ENCODE peak calls at places on chromosomes 11 and 22, in four cellular contexts. N is A549, E is K562, D is HepG2. J is an unnamed sample.

GRCh38 chr22:30283342-30283741 is 6.0 kb downstream of the CASTOR1 start:
- DNase-seq in D (no peak), N (no peak), E (no peak), J (no peak)

GRCh38 chr22:27461470-27461869 is 340.1 kb downstream of the MN1 start:
- DNase-seq in E (no peak), N (peak), D (no peak), J (no peak)

GRCh38 chr11:65650547-65651338 is 12.0 kb downstream of the RELA start:
- DNase-seq in N (no peak), E (peak), D (no peak), J (no peak)

GRCh38 chr22:47372596-47373385 is 610.3 kb downstream of the TBC1D22A start:
- DNase-seq in N (no peak), D (no peak), E (no peak), J (no peak)

GRCh38 chr11:124865902-124866851 is 945 bp downstream of the ROBO3 start:
- DNase-seq in D (no peak), N (peak), E (peak), J (no peak)

GRCh38 chr11:102831128-102831708 is 12.2 kb downstream of the MMP3 start:
- DNase-seq in N (no peak), D (peak), E (peak), J (no peak)

GRCh38 chr22:29581799-29582198 is 886 bp upstream of the NIPSNAP1 start:
- DNase-seq in D (no peak), E (no peak), N (no peak), J (no peak)

GRCh38 chr11:121460941-121461514 is 8.3 kb upstream of the SORL1-AS1 start:
- DNase-seq in D (peak), N (no peak), E (no peak), J (no peak)

GRCh38 chr11:74672956-74673895 is 58.0 kb downstream of the CHRDL2 start:
- DNase-seq in D (no peak), E (peak), N (peak), J (no peak)

GRCh38 chr11:109978895-109979294 is 114.3 kb upstream of the ZC3H12C start:
- DNase-seq in N (no peak), D (no peak), E (no peak), J (no peak)

GRCh38 chr22:31488988-31489617 is 539 bp downstream of the EIF4ENIF1 start:
- DNase-seq in E (peak), D (no peak), N (no peak), J (no peak)

DNA sequence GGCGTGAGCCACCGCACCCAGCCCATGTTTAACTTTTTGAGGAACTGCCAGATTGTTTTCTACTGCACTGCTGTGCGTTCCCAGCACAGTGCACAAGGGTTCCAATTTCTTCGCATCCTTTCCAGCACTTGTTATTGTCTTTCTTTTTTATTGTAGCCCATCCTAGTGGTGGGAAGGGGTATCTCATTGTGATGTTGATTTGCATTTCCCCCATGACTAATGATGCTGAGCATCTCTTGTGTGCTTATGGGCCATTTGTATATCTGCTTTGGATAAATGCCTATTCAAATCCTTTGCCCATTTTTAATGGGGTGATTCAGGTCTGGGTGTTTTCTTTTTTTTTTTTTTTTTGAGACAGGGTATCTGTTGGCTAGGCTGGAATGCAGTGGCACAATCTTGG is 36.6 kb upstream of the SYT7 start:
- DNase-seq in N (no peak), D (no peak), E (no peak), J (no peak)
- TF ChIP-seq ESRRA in N (no peak), D (no peak), E (no peak), J (no peak)

DNA sequence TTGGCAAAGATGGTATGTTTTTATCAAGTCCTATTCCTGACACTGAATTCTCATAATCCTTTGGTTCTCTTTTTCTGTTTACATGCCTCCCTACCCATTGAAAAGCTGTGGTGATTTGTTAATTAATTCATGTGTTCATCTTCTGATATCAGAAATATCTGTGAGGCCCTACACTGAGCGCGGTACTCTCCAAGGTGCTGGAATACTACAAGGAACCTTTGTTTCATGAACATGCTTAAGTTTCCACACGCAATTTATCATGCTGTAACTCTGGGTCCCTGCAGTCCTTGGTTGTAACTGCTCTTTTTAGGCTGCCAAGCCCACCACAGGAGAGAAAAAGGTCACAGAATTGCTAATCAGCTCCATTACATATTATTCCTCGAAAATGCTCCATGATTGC is 331.8 kb downstream of the FAT3 start:
- DNase-seq in D (no peak), N (no peak), E (no peak), J (no peak)
- TF ChIP-seq RFX5 in D (no peak), N (no peak), E (no peak), J (no peak)

GRCh38 chr11:33722579-33723234 is 13.5 kb downstream of the CD59 start:
- DNase-seq in N (no peak), D (no peak), E (peak), J (peak)

GRCh38 chr11:33723238-33723881 is 12.9 kb downstream of the CD59 start:
- DNase-seq in D (no peak), N (peak), E (peak), J (no peak)

GRCh38 chr11:33719587-33719986 is 16.6 kb downstream of the CD59 start:
- DNase-seq in N (no peak), D (no peak), E (no peak), J (no peak)

GRCh38 chr11:33721984-33722383 is 14.2 kb downstream of the CD59 start:
- DNase-seq in N (no peak), E (no peak), D (no peak), J (no peak)

DNA sequence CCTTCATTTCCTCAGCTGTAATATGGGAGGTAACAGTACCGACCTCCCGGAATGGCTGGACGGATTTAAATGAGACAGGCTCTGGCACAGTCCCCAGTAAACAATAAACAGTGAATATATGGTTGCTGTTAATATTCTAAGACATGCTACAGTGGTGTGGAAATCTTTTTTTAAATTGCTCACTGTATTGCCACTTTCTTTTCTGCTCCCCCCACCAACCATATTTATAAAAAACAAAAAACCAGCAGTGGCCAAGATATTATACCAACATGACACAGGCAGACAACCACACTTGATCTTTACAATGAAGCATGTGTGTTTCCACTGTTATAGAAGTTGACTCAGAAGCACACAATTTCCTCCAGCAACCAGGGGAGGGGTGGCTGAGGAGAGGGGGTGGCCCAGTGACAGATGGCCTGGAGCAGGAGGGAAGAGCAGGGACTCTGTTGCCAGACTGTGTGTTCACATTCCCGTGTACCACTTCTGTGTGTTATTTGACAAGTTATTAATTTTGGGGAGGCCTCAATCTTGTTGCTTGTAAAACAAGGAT is 14.9 kb downstream of the CD59 start:
- DNase-seq in N (no peak), E (no peak), D (no peak), J (no peak)
- TF ChIP-seq ESRRA in N (no peak), E (no peak), D (no peak), J (no peak)

DNA sequence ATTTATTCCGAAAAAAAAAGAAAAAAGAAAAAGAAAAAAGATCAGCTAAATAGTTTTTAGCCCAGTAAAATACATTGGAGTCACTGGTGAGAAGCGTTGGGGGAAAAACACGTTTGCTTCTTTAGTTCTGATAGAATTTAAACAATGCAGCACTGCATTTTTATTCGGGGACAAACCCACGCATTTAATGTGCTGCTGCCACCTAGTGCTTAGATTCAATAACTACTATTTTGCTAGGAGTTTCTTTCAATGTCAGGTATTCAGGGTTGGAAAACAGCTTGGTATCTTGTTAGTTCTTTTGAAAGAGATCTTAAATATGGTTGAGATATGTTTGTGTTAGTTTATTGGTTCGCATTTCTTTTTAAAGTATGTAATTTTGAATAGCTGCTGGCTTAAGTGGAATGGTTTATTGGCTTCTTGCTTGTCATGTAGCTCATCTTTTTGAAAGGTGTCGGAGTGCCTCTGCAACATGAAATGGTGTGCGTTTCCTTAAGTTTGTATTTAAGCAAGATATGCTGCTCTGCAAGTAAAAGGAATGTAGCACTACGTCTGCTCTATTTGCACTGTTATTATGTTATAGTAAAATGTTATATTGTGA is 41.9 kb downstream of the SVIP start:
- DNase-seq in D (peak), N (peak), E (peak), J (no peak)
- TF ChIP-seq RFX5 in D (no peak), N (no peak), E (no peak), J (no peak)

J was measured in GM12878.